ENCODE peak calls at places on chromosomes 5 and 9, in five cellular contexts. G is NCI-H774; F is CD4-positive, CD25-positive, alpha-beta regulatory T cell; J is GM03348; L is Peyer's patch. U is an unnamed sample.

GRCh38 chr5:167634432-167634831 is 657.0 kb upstream of the WWC1 start:
- DNase-seq in J (peak; percentile 62), G (no peak), L (no peak), F (no peak), U (no peak)

GRCh38 chr5:149410721-149411432 is 31.8 kb upstream of the IL17B start:
- DNase-seq in G (no peak), F (no peak), J (no peak), L (no peak), U (no peak)

GRCh38 chr5:121378559-121379359 is 472.9 kb upstream of the FTMT start:
- DNase-seq in G (no peak), F (no peak), L (no peak), J (no peak), U (no peak)

GRCh38 chr9:19527663-19528062 is 118.9 kb downstream of the ACER2 start:
- DNase-seq in J (no peak), L (no peak), G (no peak), F (no peak), U (no peak)

GRCh38 chr5:151779531-151780125 is 7.9 kb downstream of the G3BP1 start:
- DNase-seq in F (no peak), G (no peak), L (no peak), J (no peak), U (no peak)

GRCh38 chr9:133944746-133945135 is 47.4 kb downstream of the VAV2 start:
- DNase-seq in F (no peak), G (no peak), L (no peak), J (no peak), U (no peak)

GRCh38 chr9:76092572-76092971 is 202.1 kb downstream of the PCSK5 start:
- DNase-seq in G (no peak), F (no peak), J (no peak), L (no peak), U (no peak)

GRCh38 chr5:9373586-9373985 is 172.3 kb downstream of the SEMA5A start:
- DNase-seq in L (no peak), F (no peak), G (no peak), J (no peak), U (no peak)

GRCh38 chr9:90000925-90001324 is 396.1 kb downstream of the GADD45G start:
- DNase-seq in J (no peak), F (no peak), L (no peak), G (no peak), U (no peak)

GRCh38 chr5:107553063-107553676 is 117.6 kb downstream of the EFNA5 start:
- DNase-seq in G (no peak), J (no peak), F (no peak), L (no peak), U (no peak)

GRCh38 chr5:38755171-38755570 is 90.6 kb upstream of the OSMR start:
- DNase-seq in L (no peak), F (no peak), J (peak; percentile 59), G (no peak), U (no peak)

GRCh38 chr9:131475956-131476776 is 26.6 kb upstream of the POMT1 start:
- DNase-seq in G (no peak), F (no peak), L (no peak), J (no peak), U (peak; percentile 25)

GRCh38 chr5:19241690-19242089 is 746.3 kb downstream of the CDH18 start:
- DNase-seq in L (no peak), G (no peak), J (no peak), F (no peak), U (no peak)

U was measured in neural progenitor cell.